ENCODE peak calls at places on chromosomes 11 and 22, in four cellular contexts. One of them, this sample, is unnamed.

GRCh38 chr11:84564180-84564866 is 1062.8 kb downstream of the DLG2 start:
- DNase-seq in heart right ventricle: no peak
- DNase-seq in uterus: no peak
- DNase-seq in adrenal gland: peak
- DNase-seq in this sample: peak

GRCh38 chr11:46120711-46121327 is 435 bp downstream of the PHF21A start:
- DNase-seq in heart right ventricle: peak
- DNase-seq in uterus: peak
- DNase-seq in adrenal gland: peak
- DNase-seq in this sample: no peak

GRCh38 chr11:94524293-94524692 is 12.0 kb downstream of the C11orf97 start:
- DNase-seq in heart right ventricle: no peak
- DNase-seq in uterus: no peak
- DNase-seq in adrenal gland: no peak
- DNase-seq in this sample: no peak

GRCh38 chr22:27100789-27101188 is 443.4 kb downstream of the MIAT start:
- DNase-seq in heart right ventricle: no peak
- DNase-seq in uterus: no peak
- DNase-seq in adrenal gland: peak
- DNase-seq in this sample: no peak

GRCh38 chr11:68159161-68159560 is 38.0 kb upstream of the CHKA start:
- DNase-seq in heart right ventricle: no peak
- DNase-seq in uterus: no peak
- DNase-seq in adrenal gland: no peak
- DNase-seq in this sample: no peak

GRCh38 chr11:77619576-77620198 is 17.9 kb downstream of the CLNS1A start:
- DNase-seq in heart right ventricle: no peak
- DNase-seq in uterus: no peak
- DNase-seq in adrenal gland: no peak
- DNase-seq in this sample: no peak

GRCh38 chr11:134888821-134889220 is 476.8 kb upstream of the B3GAT1 start:
- DNase-seq in heart right ventricle: no peak
- DNase-seq in uterus: no peak
- DNase-seq in adrenal gland: no peak
- DNase-seq in this sample: no peak

GRCh38 chr11:75429641-75429901 is 3.4 kb downstream of the KLHL35 start:
- DNase-seq in heart right ventricle: no peak
- DNase-seq in uterus: no peak
- DNase-seq in adrenal gland: no peak
- DNase-seq in this sample: no peak

GRCh38 chr11:1195690-1196515 is 27.0 kb upstream of the MUC5B start:
- DNase-seq in heart right ventricle: peak
- DNase-seq in uterus: peak
- DNase-seq in adrenal gland: no peak
- DNase-seq in this sample: peak

GRCh38 chr11:36500315-36500721 is 9.8 kb downstream of the TRAF6 start:
- DNase-seq in heart right ventricle: peak
- DNase-seq in uterus: no peak
- DNase-seq in adrenal gland: peak
- DNase-seq in this sample: peak

GRCh38 chr11:10770626-10771254 is 19.7 kb downstream of the CTR9 start:
- DNase-seq in heart right ventricle: peak
- DNase-seq in uterus: peak
- DNase-seq in adrenal gland: peak
- DNase-seq in this sample: peak

GRCh38 chr11:10568486-10568941 is at the start of gene LYVE1:
- DNase-seq in heart right ventricle: peak
- DNase-seq in uterus: no peak
- DNase-seq in adrenal gland: peak
- DNase-seq in this sample: no peak

GRCh38 chr11:236774-237767 is at the start of gene PSMD13:
- DNase-seq in heart right ventricle: peak
- DNase-seq in uterus: peak
- DNase-seq in adrenal gland: peak
- DNase-seq in this sample: peak

GRCh38 chr11:90803366-90803765 is 580.5 kb upstream of the CHORDC1 start:
- DNase-seq in heart right ventricle: no peak
- DNase-seq in uterus: no peak
- DNase-seq in adrenal gland: no peak
- DNase-seq in this sample: no peak
- H3K27ac ChIP-seq in heart right ventricle: no peak
- H3K27ac ChIP-seq in uterus: no peak
- H3K27ac ChIP-seq in adrenal gland: no peak
- H3K27ac ChIP-seq in this sample: no peak

GRCh38 chr11:125241104-125241503 is 76.6 kb downstream of the PKNOX2 start:
- DNase-seq in heart right ventricle: no peak
- DNase-seq in uterus: no peak
- DNase-seq in adrenal gland: no peak
- DNase-seq in this sample: no peak
- TF ChIP-seq CTCF in heart right ventricle: no peak
- TF ChIP-seq CTCF in uterus: no peak
- TF ChIP-seq CTCF in adrenal gland: no peak
- TF ChIP-seq CTCF in this sample: no peak

GRCh38 chr11:76568621-76569020 is 101.9 kb downstream of the LRRC32 start:
- DNase-seq in heart right ventricle: no peak
- DNase-seq in uterus: no peak
- DNase-seq in adrenal gland: no peak
- DNase-seq in this sample: no peak
- H3K4me3 ChIP-seq in heart right ventricle: no peak
- H3K4me3 ChIP-seq in uterus: no peak
- H3K4me3 ChIP-seq in adrenal gland: no peak
- H3K4me3 ChIP-seq in this sample: no peak

DNA sequence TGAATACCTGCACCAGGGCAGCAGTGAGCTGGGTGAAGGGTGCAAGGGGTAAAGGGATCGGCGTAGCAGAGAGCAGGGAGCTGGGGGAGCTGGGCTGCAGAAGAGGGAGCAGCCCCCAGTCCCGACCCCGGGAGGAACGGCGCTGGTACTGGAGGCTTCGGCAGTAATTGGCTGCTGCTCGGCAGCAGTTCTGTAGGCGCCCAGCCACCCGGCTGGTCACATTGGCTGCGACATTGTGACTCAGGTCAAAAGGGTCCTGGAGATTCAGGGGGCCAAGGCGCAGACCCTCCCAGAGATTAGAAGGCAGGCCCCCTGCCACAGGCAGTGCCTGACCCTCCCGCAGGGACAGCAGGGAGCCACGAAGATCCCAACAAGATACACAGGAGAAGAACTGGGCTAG is 2.1 kb upstream of the EEF1G start:
- DNase-seq in heart right ventricle: no peak
- DNase-seq in uterus: no peak
- DNase-seq in adrenal gland: no peak
- DNase-seq in this sample: no peak
- H3K27ac ChIP-seq in heart right ventricle: peak
- H3K27ac ChIP-seq in uterus: peak
- H3K27ac ChIP-seq in adrenal gland: peak
- H3K27ac ChIP-seq in this sample: peak

This sample was measured in dorsolateral prefrontal cortex.